ENCODE peak calls at places on chromosomes 6 and 20, in six cellular contexts. One of them, this sample, is unnamed.

GRCh38 chr6:11432713-11433450 is 104.7 kb upstream of the TMEM170B start:
- DNase-seq in cardiac fibroblast: peak
- DNase-seq in GM23338: no peak
- DNase-seq in IMR-90: peak
- DNase-seq in kidney: no peak
- DNase-seq in transverse colon: no peak
- DNase-seq in this sample: peak

GRCh38 chr6:24778121-24778520 is 3.4 kb downstream of the GMNN start:
- DNase-seq in cardiac fibroblast: no peak
- DNase-seq in GM23338: no peak
- DNase-seq in IMR-90: no peak
- DNase-seq in kidney: no peak
- DNase-seq in transverse colon: no peak
- DNase-seq in this sample: no peak

GRCh38 chr20:38764563-38765355 is 16.5 kb downstream of the ACTR5 start:
- DNase-seq in cardiac fibroblast: peak
- DNase-seq in GM23338: no peak
- DNase-seq in IMR-90: peak
- DNase-seq in kidney: no peak
- DNase-seq in transverse colon: no peak
- DNase-seq in this sample: peak

GRCh38 chr6:18752278-18753057 is 365.3 kb downstream of the RNF144B start:
- DNase-seq in cardiac fibroblast: no peak
- DNase-seq in GM23338: peak
- DNase-seq in IMR-90: no peak
- DNase-seq in kidney: no peak
- DNase-seq in transverse colon: no peak
- DNase-seq in this sample: no peak

GRCh38 chr20:38108438-38109024 is 56.5 kb downstream of the TGM2 start:
- DNase-seq in cardiac fibroblast: peak
- DNase-seq in GM23338: no peak
- DNase-seq in IMR-90: peak
- DNase-seq in kidney: no peak
- DNase-seq in transverse colon: no peak
- DNase-seq in this sample: peak

GRCh38 chr20:63498950-63499332 is at the start of gene EEF1A2:
- DNase-seq in cardiac fibroblast: no peak
- DNase-seq in GM23338: no peak
- DNase-seq in IMR-90: no peak
- DNase-seq in kidney: peak
- DNase-seq in transverse colon: no peak
- DNase-seq in this sample: no peak

GRCh38 chr6:110067837-110068591 is 89.9 kb downstream of the GPR6 start:
- DNase-seq in cardiac fibroblast: no peak
- DNase-seq in GM23338: no peak
- DNase-seq in IMR-90: no peak
- DNase-seq in kidney: no peak
- DNase-seq in transverse colon: no peak
- DNase-seq in this sample: peak

GRCh38 chr20:53595018-53595378 is 1.4 kb upstream of the ZNF217 start:
- DNase-seq in cardiac fibroblast: no peak
- DNase-seq in GM23338: no peak
- DNase-seq in IMR-90: no peak
- DNase-seq in kidney: no peak
- DNase-seq in transverse colon: no peak
- DNase-seq in this sample: no peak

GRCh38 chr6:36682328-36683144 is 4.0 kb downstream of the CDKN1A start:
- DNase-seq in cardiac fibroblast: no peak
- DNase-seq in GM23338: peak
- DNase-seq in IMR-90: no peak
- DNase-seq in kidney: peak
- DNase-seq in transverse colon: peak
- DNase-seq in this sample: no peak

GRCh38 chr20:17557675-17558006 is 12.2 kb upstream of the DSTN start:
- DNase-seq in cardiac fibroblast: peak
- DNase-seq in GM23338: no peak
- DNase-seq in IMR-90: peak
- DNase-seq in kidney: no peak
- DNase-seq in transverse colon: peak
- DNase-seq in this sample: peak

GRCh38 chr6:125421853-125422252 is 120.1 kb upstream of the HDDC2 start:
- DNase-seq in cardiac fibroblast: peak
- DNase-seq in GM23338: peak
- DNase-seq in IMR-90: no peak
- DNase-seq in kidney: no peak
- DNase-seq in transverse colon: no peak
- DNase-seq in this sample: peak

GRCh38 chr20:16930656-16931055 is 182.5 kb downstream of the OTOR start:
- DNase-seq in cardiac fibroblast: no peak
- DNase-seq in GM23338: no peak
- DNase-seq in IMR-90: no peak
- DNase-seq in kidney: no peak
- DNase-seq in transverse colon: no peak
- DNase-seq in this sample: no peak

GRCh38 chr20:1325173-1326030 is 3.5 kb downstream of the SDCBP2 start:
- DNase-seq in cardiac fibroblast: peak
- DNase-seq in GM23338: peak
- DNase-seq in IMR-90: peak
- DNase-seq in kidney: peak
- DNase-seq in transverse colon: peak
- DNase-seq in this sample: peak
- TF ChIP-seq CTCF in cardiac fibroblast: no peak
- TF ChIP-seq CTCF in GM23338: no peak
- TF ChIP-seq CTCF in IMR-90: no peak
- TF ChIP-seq CTCF in kidney: no peak
- TF ChIP-seq CTCF in transverse colon: peak
- TF ChIP-seq CTCF in this sample: no peak

GRCh38 chr20:62216636-62217566 is 3.2 kb downstream of the HRH3 start:
- DNase-seq in cardiac fibroblast: no peak
- DNase-seq in GM23338: no peak
- DNase-seq in IMR-90: no peak
- DNase-seq in kidney: no peak
- DNase-seq in transverse colon: no peak
- DNase-seq in this sample: no peak

GRCh38 chr20:62217913-62218773 is 1.9 kb downstream of the HRH3 start:
- DNase-seq in cardiac fibroblast: no peak
- DNase-seq in GM23338: no peak
- DNase-seq in IMR-90: no peak
- DNase-seq in kidney: no peak
- DNase-seq in transverse colon: no peak
- DNase-seq in this sample: no peak

GRCh38 chr20:62220666-62221568 is 839 bp upstream of the HRH3 start:
- DNase-seq in cardiac fibroblast: no peak
- DNase-seq in GM23338: peak
- DNase-seq in IMR-90: no peak
- DNase-seq in kidney: no peak
- DNase-seq in transverse colon: no peak
- DNase-seq in this sample: no peak

GRCh38 chr20:62219992-62220665 is at the start of gene HRH3:
- DNase-seq in cardiac fibroblast: no peak
- DNase-seq in GM23338: peak
- DNase-seq in IMR-90: no peak
- DNase-seq in kidney: no peak
- DNase-seq in transverse colon: peak
- DNase-seq in this sample: peak

DNA sequence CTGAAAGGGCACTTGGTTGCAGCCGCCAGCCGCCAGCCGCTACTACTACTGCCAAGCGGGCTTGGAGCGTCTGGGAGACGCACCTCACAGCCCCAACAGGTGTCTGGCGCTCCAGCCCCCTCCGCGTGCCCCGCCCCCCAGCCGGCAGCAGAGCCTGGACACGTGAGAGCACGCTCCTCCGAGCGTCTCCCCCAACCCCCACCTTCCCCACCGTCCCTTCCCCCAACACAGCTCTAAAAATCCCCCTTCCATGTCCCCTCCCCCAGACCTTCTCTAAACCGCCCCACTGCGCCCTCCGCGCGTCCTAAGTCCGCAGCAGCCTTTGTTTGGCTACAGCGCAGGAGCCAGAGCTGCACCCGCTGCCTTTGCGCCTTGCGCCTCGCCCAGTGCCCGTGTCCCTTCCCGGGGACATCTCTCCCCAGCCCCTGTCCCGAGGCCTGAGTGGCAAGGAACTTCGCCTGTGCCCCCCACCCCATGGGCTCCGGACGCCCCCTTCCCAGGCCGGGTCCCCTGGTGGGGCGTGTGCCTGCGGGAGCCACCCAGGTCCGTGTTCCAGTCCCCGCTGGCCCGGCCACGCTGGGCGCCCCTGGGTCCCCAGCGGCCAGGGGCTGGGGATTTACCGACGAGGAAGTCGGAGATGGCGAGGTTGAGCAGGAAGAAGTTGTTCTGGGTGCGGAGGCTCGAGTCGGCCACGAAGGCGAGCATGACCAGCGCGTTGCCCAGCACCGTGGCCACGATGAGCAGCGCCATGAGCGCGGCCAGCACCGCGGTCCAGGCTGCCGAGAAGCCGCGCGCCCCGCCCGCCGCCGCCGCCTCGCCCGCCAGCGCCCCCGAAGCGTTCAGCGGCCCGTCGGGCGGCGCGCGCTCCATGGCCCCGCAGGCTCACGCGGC is 732 bp downstream of the HRH3 start:
- DNase-seq in cardiac fibroblast: peak
- DNase-seq in GM23338: peak
- DNase-seq in IMR-90: no peak
- DNase-seq in kidney: no peak
- DNase-seq in transverse colon: no peak
- DNase-seq in this sample: no peak
- H3K4me3 ChIP-seq in cardiac fibroblast: peak
- H3K4me3 ChIP-seq in GM23338: peak
- H3K4me3 ChIP-seq in IMR-90: no peak
- H3K4me3 ChIP-seq in kidney: no peak
- H3K4me3 ChIP-seq in transverse colon: peak
- H3K4me3 ChIP-seq in this sample: no peak

GRCh38 chr6:134502614-134503541 is 185.0 kb upstream of the SGK1 start:
- DNase-seq in cardiac fibroblast: no peak
- DNase-seq in GM23338: no peak
- DNase-seq in IMR-90: no peak
- DNase-seq in kidney: no peak
- DNase-seq in transverse colon: peak
- DNase-seq in this sample: no peak

GRCh38 chr6:134510121-134510520 is 192.2 kb upstream of the SGK1 start:
- DNase-seq in cardiac fibroblast: peak
- DNase-seq in GM23338: no peak
- DNase-seq in IMR-90: peak
- DNase-seq in kidney: no peak
- DNase-seq in transverse colon: no peak
- DNase-seq in this sample: no peak

GRCh38 chr6:134503542-134504281 is 185.8 kb upstream of the SGK1 start:
- DNase-seq in cardiac fibroblast: no peak
- DNase-seq in GM23338: no peak
- DNase-seq in IMR-90: no peak
- DNase-seq in kidney: no peak
- DNase-seq in transverse colon: no peak
- DNase-seq in this sample: no peak

GRCh38 chr6:134508862-134509498 is 191.1 kb upstream of the SGK1 start:
- DNase-seq in cardiac fibroblast: no peak
- DNase-seq in GM23338: no peak
- DNase-seq in IMR-90: no peak
- DNase-seq in kidney: no peak
- DNase-seq in transverse colon: no peak
- DNase-seq in this sample: no peak

GRCh38 chr6:134506162-134506561 is 188.2 kb upstream of the SGK1 start:
- DNase-seq in cardiac fibroblast: no peak
- DNase-seq in GM23338: no peak
- DNase-seq in IMR-90: no peak
- DNase-seq in kidney: no peak
- DNase-seq in transverse colon: no peak
- DNase-seq in this sample: no peak
- TF ChIP-seq CTCF in cardiac fibroblast: no peak
- TF ChIP-seq CTCF in GM23338: no peak
- TF ChIP-seq CTCF in IMR-90: no peak
- TF ChIP-seq CTCF in kidney: no peak
- TF ChIP-seq CTCF in transverse colon: no peak
- TF ChIP-seq CTCF in this sample: no peak

GRCh38 chr6:156698239-156699016 is 78.8 kb upstream of the ARID1B start:
- DNase-seq in cardiac fibroblast: no peak
- DNase-seq in GM23338: no peak
- DNase-seq in IMR-90: no peak
- DNase-seq in kidney: no peak
- DNase-seq in transverse colon: peak
- DNase-seq in this sample: no peak

GRCh38 chr6:156695747-156696146 is 81.4 kb upstream of the ARID1B start:
- DNase-seq in cardiac fibroblast: no peak
- DNase-seq in GM23338: no peak
- DNase-seq in IMR-90: no peak
- DNase-seq in kidney: no peak
- DNase-seq in transverse colon: no peak
- DNase-seq in this sample: no peak

GRCh38 chr6:156691018-156691417 is 86.2 kb upstream of the ARID1B start:
- DNase-seq in cardiac fibroblast: no peak
- DNase-seq in GM23338: no peak
- DNase-seq in IMR-90: no peak
- DNase-seq in kidney: no peak
- DNase-seq in transverse colon: no peak
- DNase-seq in this sample: no peak

GRCh38 chr6:156697224-156697623 is 80.0 kb upstream of the ARID1B start:
- DNase-seq in cardiac fibroblast: no peak
- DNase-seq in GM23338: no peak
- DNase-seq in IMR-90: no peak
- DNase-seq in kidney: no peak
- DNase-seq in transverse colon: no peak
- DNase-seq in this sample: no peak

DNA sequence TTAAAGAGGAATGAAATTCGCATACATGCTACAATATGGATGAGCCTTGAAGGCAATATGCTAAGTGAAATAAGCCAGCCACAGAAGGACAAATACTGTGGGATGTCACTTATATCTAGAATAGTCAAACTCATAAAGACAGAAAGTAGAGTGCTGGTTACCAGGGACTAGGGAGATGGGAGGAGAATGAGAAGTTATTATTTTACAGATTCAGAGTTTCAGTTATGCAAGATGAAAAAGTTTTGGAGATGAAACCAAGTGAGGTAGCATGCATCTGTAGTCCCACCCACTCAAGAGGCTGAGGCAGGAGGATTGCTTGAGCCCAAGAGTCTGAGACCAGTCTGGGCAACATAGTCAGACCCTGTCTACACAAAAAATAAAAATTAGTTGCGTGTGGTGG is 82.5 kb upstream of the ARID1B start:
- DNase-seq in cardiac fibroblast: no peak
- DNase-seq in GM23338: no peak
- DNase-seq in IMR-90: no peak
- DNase-seq in kidney: no peak
- DNase-seq in transverse colon: no peak
- DNase-seq in this sample: no peak
- H3K4me3 ChIP-seq in cardiac fibroblast: no peak
- H3K4me3 ChIP-seq in GM23338: no peak
- H3K4me3 ChIP-seq in IMR-90: no peak
- H3K4me3 ChIP-seq in kidney: no peak
- H3K4me3 ChIP-seq in transverse colon: no peak
- H3K4me3 ChIP-seq in this sample: no peak

This sample was measured in fibroblast of pulmonary artery.